ENCODE peak calls at places on chromosome 18, in eight cellular contexts. U, K, F, L, G, M, B and H are unnamed samples.

GRCh38 chr18:21820035-21820810 is 79.6 kb downstream of the MIB1 start:
- DNase-seq in B (peak), G (no peak), F (peak), K (no peak), L (peak), U (no peak), M (no peak), H (peak)

GRCh38 chr18:49907346-49907929 is 94.1 kb upstream of the ACAA2 start:
- DNase-seq in M (no peak), U (no peak), F (peak), K (no peak), B (no peak), G (no peak), L (no peak), H (peak)

GRCh38 chr18:59565957-59566356 is 131.3 kb downstream of the CCBE1 start:
- DNase-seq in K (no peak), L (no peak), F (no peak), U (no peak), G (no peak), M (no peak), B (no peak), H (no peak)

GRCh38 chr18:833197-833596 is 21.2 kb upstream of the YES1 start:
- DNase-seq in M (no peak), K (no peak), B (no peak), L (no peak), U (no peak), F (no peak), G (no peak), H (no peak)

GRCh38 chr18:51137891-51138290 is 59.6 kb downstream of the MEX3C start:
- DNase-seq in G (no peak), K (no peak), M (no peak), L (no peak), U (no peak), F (no peak), B (no peak), H (no peak)

GRCh38 chr18:7741640-7742039 is 174.5 kb downstream of the PTPRM start:
- DNase-seq in M (no peak), B (no peak), K (no peak), F (no peak), U (no peak), L (no peak), G (no peak), H (no peak)

GRCh38 chr18:13318644-13319501 is 100.3 kb downstream of the LDLRAD4 start:
- DNase-seq in M (no peak), L (peak), K (no peak), F (no peak), U (no peak), G (no peak), B (no peak), H (no peak)

GRCh38 chr18:36366994-36367839 is 69.7 kb downstream of the FHOD3 start:
- DNase-seq in B (no peak), L (no peak), U (no peak), K (no peak), G (peak), M (no peak), F (no peak), H (no peak)

GRCh38 chr18:41982942-41983660 is 28.1 kb downstream of the PIK3C3 start:
- DNase-seq in F (no peak), U (no peak), L (no peak), K (no peak), B (no peak), M (no peak), G (no peak), H (no peak)

GRCh38 chr18:74489631-74490030 is 6.5 kb upstream of the CNDP2 start:
- DNase-seq in G (no peak), F (peak), U (no peak), M (no peak), B (no peak), L (peak), K (no peak), H (peak)

GRCh38 chr18:36813753-36814130 is 15.1 kb downstream of the TPGS2 start:
- DNase-seq in K (no peak), L (no peak), M (no peak), F (no peak), B (no peak), U (no peak), G (no peak), H (no peak)

GRCh38 chr18:54263904-54264336 is 5.4 kb upstream of the POLI start:
- DNase-seq in B (no peak), F (no peak), U (no peak), M (no peak), G (no peak), L (no peak), K (no peak), H (no peak)

GRCh38 chr18:12254137-12254819 is at the start of gene CIDEA:
- DNase-seq in B (no peak), M (no peak), U (no peak), F (no peak), L (no peak), G (no peak), K (peak), H (no peak)

GRCh38 chr18:40371673-40372072 is 1583.4 kb upstream of the PIK3C3 start:
- DNase-seq in F (peak), K (no peak), U (no peak), M (no peak), B (no peak), G (no peak), L (peak), H (peak)

GRCh38 chr18:12593861-12594260 is 64.0 kb downstream of the SPIRE1 start:
- DNase-seq in K (no peak), M (no peak), U (no peak), F (peak), G (no peak), B (peak), L (peak), H (no peak)

GRCh38 chr18:66646622-66647021 is 42.7 kb upstream of the CDH19 start:
- DNase-seq in U (no peak), B (no peak), G (no peak), K (no peak), M (no peak), L (no peak), F (peak), H (no peak)

GRCh38 chr18:6414723-6415362 is at the start of gene L3MBTL4:
- DNase-seq in G (peak), U (no peak), M (peak), L (no peak), F (peak), B (no peak), K (no peak), H (no peak)

GRCh38 chr18:36316246-36316645 is 18.7 kb downstream of the FHOD3 start:
- DNase-seq in M (no peak), F (no peak), L (no peak), K (no peak), U (peak), G (no peak), B (no peak), H (no peak)

GRCh38 chr18:3660719-3661118 is 210.7 kb downstream of the TGIF1 start:
- DNase-seq in L (no peak), G (no peak), M (no peak), K (no peak), B (no peak), U (no peak), F (no peak), H (no peak)

GRCh38 chr18:6059551-6059950 is 164.2 kb upstream of the TMEM200C start:
- DNase-seq in F (no peak), K (no peak), L (no peak), M (no peak), B (no peak), G (no peak), U (no peak), H (no peak)

GRCh38 chr18:10374615-10375295 is 79.7 kb upstream of the APCDD1 start:
- DNase-seq in U (no peak), G (no peak), L (peak), M (no peak), K (no peak), B (no peak), F (no peak), H (no peak)

GRCh38 chr18:78770149-78771139 is 209.2 kb upstream of the SALL3 start:
- DNase-seq in B (no peak), G (no peak), L (no peak), K (no peak), M (no peak), F (no peak), U (no peak), H (no peak)

GRCh38 chr18:506264-506663 is 5.8 kb upstream of the COLEC12 start:
- DNase-seq in G (no peak), F (no peak), B (no peak), U (no peak), M (no peak), K (no peak), L (peak), H (no peak)

GRCh38 chr18:9742588-9743131 is 34.6 kb downstream of the RAB31 start:
- DNase-seq in B (no peak), L (peak), M (no peak), K (no peak), G (no peak), U (no peak), F (peak), H (no peak)

GRCh38 chr18:48317781-48318381 is 91.3 kb downstream of the ZBTB7C start:
- DNase-seq in L (no peak), B (no peak), G (no peak), M (no peak), K (no peak), U (no peak), F (no peak), H (no peak)
- TF ChIP-seq CTCF in L (no peak), B (no peak), G (peak), M (no peak), K (peak), U (no peak), F (no peak), H (no peak)

DNA sequence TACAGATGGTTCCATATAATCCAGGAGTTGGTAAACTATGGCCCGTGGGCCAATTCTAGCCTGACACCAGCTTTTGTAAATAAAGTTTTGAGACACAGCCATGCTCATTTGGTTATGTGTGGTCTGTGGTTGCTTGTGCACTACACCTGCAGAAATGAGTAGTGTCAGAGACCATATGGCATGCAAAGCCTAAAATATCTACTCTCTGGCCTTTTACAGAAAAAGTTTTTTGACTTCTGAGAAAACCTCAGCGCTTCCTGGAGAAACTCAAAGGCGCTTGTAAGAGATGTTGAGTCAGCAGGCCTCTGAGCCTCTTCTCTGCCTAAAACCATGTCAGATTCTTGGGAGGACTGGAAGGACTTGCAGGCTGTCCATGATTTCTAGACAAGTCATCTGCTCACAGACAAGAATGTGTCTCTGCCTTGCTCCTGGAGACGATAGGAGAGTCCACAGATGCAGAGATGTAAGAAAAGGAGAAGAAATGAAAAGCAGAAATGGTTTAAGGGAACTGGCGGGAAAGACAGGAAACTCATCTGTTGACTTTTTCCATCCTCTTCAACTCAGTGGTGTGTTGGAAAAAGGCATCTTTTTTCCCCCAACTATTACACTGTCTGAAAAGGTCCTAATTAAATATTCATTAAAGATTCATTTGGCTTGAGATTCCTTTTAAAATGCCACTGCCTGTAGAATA is 5.2 kb downstream of the TTC39C start:
- DNase-seq in G (no peak), F (peak), K (no peak), M (no peak), B (no peak), L (peak), U (no peak), H (peak)
- H3K4me3 ChIP-seq in G (no peak), F (no peak), K (no peak), M (no peak), B (no peak), L (no peak), U (no peak), H (no peak)

GRCh38 chr18:43789234-43790000 is 512.1 kb upstream of the SYT4 start:
- DNase-seq in U (no peak), M (no peak), L (peak), K (peak), F (peak), G (no peak), B (no peak), H (peak)
- TF ChIP-seq CTCF in U (no peak), M (peak), L (peak), K (peak), F (peak), G (peak), B (peak), H (peak)

GRCh38 chr18:37845498-37845897 is 279.9 kb upstream of the CELF4 start:
- DNase-seq in M (no peak), K (no peak), F (no peak), L (no peak), U (no peak), B (no peak), G (no peak), H (no peak)
- H3K4me3 ChIP-seq in M (no peak), K (no peak), F (no peak), L (no peak), U (no peak), B (no peak), G (no peak), H (no peak)

GRCh38 chr18:62030091-62030985 is 137.5 kb upstream of the RNF152 start:
- DNase-seq in U (no peak), M (no peak), K (no peak), G (no peak), L (peak), B (no peak), F (peak), H (no peak)
- TF ChIP-seq CTCF in U (no peak), M (no peak), K (no peak), G (no peak), L (no peak), B (no peak), F (no peak), H (no peak)

GRCh38 chr18:55301196-55301540 is 286.8 kb downstream of the TCF4 start:
- DNase-seq in F (peak), G (no peak), M (no peak), L (peak), U (no peak), B (no peak), K (no peak), H (no peak)
- H3K4me3 ChIP-seq in F (no peak), G (peak), M (no peak), L (peak), U (no peak), B (peak), K (peak), H (no peak)

DNA sequence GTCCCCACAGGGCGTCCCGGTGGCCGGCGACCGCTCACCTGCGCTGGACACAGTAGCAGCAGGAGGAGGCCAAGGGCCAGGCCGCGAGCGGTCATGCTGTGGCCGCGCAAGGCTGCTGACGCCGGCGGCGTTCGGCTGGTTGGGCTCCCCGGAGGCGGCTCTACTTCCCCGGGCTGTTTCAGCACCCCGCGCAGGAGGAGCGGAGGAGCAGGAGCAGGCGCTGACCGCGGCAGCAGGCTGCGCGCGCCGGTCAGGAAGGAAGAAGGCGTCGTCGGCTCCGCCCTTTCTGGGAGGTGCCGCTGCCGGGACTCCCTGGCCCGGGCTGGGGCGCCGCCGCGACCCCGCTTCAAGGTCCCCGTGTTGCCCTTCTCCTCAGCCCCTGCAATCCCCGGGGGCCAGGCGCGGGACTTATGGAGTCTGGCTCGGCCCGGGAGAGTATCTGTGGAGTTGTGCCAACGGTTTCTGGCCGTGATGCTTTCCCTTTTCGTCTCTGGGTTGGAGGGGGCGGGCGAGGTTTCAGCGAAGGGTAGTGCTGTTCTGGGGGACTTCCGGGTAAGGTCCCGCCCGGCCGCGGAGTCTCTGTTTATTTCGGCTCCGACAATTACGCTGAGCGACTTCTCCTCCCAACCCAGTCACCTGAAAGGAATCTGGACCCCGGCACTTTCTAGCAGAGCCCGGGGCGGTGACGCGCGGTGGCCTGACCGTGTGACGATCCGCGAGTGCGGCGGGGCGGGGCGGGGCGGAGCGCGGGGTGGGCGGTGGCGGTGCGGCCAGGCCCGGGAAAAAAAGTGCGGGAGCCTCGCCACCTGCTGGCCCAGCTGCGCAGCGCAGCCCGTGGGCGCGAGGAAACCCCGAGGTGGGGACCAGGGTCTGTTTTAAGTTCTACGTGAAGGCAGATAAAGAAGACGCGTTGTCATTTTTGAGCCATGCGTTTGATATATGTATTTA is at the start of gene NPC1:
- DNase-seq in L (peak), F (peak), U (peak), B (peak), G (peak), K (peak), M (peak), H (peak)
- TF ChIP-seq CTCF in L (peak), F (peak), U (peak), B (peak), G (peak), K (peak), M (peak), H (peak)

GRCh38 chr18:34942975-34943374 is 98.2 kb upstream of the MAPRE2 start:
- DNase-seq in G (no peak), L (no peak), U (no peak), F (no peak), M (no peak), B (no peak), K (no peak), H (no peak)

GRCh38 chr18:34947711-34948125 is 93.5 kb upstream of the MAPRE2 start:
- DNase-seq in U (no peak), G (no peak), F (peak), K (no peak), B (no peak), L (peak), M (no peak), H (no peak)

GRCh38 chr18:34938102-34938501 is 103.1 kb upstream of the MAPRE2 start:
- DNase-seq in G (no peak), L (no peak), B (no peak), K (no peak), M (no peak), F (no peak), U (no peak), H (no peak)

GRCh38 chr18:34942276-34942675 is 98.9 kb upstream of the MAPRE2 start:
- DNase-seq in U (no peak), F (no peak), B (no peak), K (no peak), G (no peak), L (no peak), M (no peak), H (no peak)

DNA sequence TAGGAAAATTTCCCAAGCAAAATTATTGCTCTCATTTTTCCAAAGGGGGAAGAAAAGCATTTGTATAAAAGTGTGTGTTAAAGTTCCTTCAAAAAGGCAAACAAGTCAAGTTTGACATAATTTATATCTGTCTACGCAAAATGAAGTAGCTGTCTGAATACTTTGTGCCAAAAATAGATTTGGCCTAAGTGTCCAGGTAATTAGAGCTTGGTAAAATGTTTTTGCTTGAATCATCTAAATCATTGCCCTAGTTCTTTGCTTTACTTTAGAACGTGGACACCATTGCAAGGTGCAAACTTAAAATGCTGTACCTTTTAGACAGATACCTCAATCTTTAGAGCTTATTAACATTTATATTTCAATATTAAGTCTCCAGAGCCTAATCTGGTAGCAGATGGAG is 97.6 kb upstream of the MAPRE2 start:
- DNase-seq in F (no peak), B (no peak), K (no peak), L (no peak), U (no peak), G (no peak), M (no peak), H (no peak)
- H3K4me3 ChIP-seq in F (no peak), B (no peak), K (no peak), L (no peak), U (no peak), G (no peak), M (no peak), H (no peak)